ENCODE peak calls at places on chromosomes 13 and 19, in five cellular contexts. D is astrocyte; I is Peyer's patch; E is left ventricle myocardium inferior; X is CD4-positive, alpha-beta memory T cell. L is an unnamed sample.

GRCh38 chr13:80441968-80442367 is 101.0 kb upstream of the SPRY2 start:
- DNase-seq in D (no peak), I (no peak), E (no peak), X (no peak), L (no peak)

GRCh38 chr13:42102961-42103688 is 54.7 kb downstream of the DGKH start:
- DNase-seq in D (peak; percentile 73), I (no peak), E (no peak), X (no peak), L (no peak)

GRCh38 chr19:18781885-18782527 is 9.1 kb downstream of the COMP start:
- DNase-seq in D (no peak), I (no peak), E (no peak), X (no peak), L (no peak)

GRCh38 chr19:38666662-38667448 is 19.4 kb downstream of the ACTN4 start:
- DNase-seq in D (peak; percentile 86), I (peak; percentile 69), E (no peak), X (peak; percentile 33), L (no peak)

GRCh38 chr19:43799502-43800142 is 2.6 kb downstream of the LYPD5 start:
- DNase-seq in D (no peak), I (no peak), E (no peak), X (no peak), L (no peak)

GRCh38 chr19:55353803-55354697 is 469 bp downstream of the COX6B2 start:
- DNase-seq in D (no peak), I (peak; percentile 87), E (peak; percentile 65), X (peak; percentile 70), L (peak; percentile 79)

GRCh38 chr19:29943615-29944014 is 1.6 kb downstream of the URI1 start:
- DNase-seq in D (no peak), I (no peak), E (no peak), X (no peak), L (no peak)

GRCh38 chr19:41480336-41480735 is 37.4 kb downstream of the ERICH4 start:
- DNase-seq in D (no peak), I (no peak), E (no peak), X (no peak), L (no peak)

GRCh38 chr19:575527-576506 is 3.4 kb downstream of the BSG start:
- DNase-seq in D (peak; percentile 44), I (no peak), E (peak; percentile 81), X (no peak), L (peak; percentile 81)
- H3K4me3 ChIP-seq in D (peak overlapping the region; percentile 28), I (peak overlapping the region; percentile 44), E (peak overlapping the region; percentile 100), X (no peak overlapping the region), L (peak overlapping the region; percentile 42)

GRCh38 chr19:7829162-7829520 is 877 bp upstream of the EVI5L start:
- DNase-seq in D (no peak), I (no peak), E (no peak), X (no peak), L (no peak)
- H3K4me3 ChIP-seq in D (peak overlapping the region; percentile 44), I (peak overlapping the region; percentile 43), E (peak overlapping the region; percentile 83), X (peak overlapping the region; percentile 37), L (peak overlapping the region; percentile 86)

GRCh38 chr19:13665125-13665903 is 99.0 kb upstream of the MRI1 start:
- DNase-seq in D (no peak), I (no peak), E (no peak), X (no peak), L (no peak)

GRCh38 chr19:13669780-13670355 is 94.5 kb upstream of the MRI1 start:
- DNase-seq in D (no peak), I (no peak), E (no peak), X (no peak), L (no peak)

GRCh38 chr19:13670846-13671245 is 93.5 kb upstream of the MRI1 start:
- DNase-seq in D (no peak), I (no peak), E (no peak), X (no peak), L (no peak)

GRCh38 chr19:13668964-13669363 is 95.4 kb upstream of the MRI1 start:
- DNase-seq in D (no peak), I (no peak), E (no peak), X (no peak), L (no peak)
- H3K4me3 ChIP-seq in D (no peak overlapping the region), I (no peak overlapping the region), E (no peak overlapping the region), X (no peak overlapping the region), L (no peak overlapping the region)

DNA sequence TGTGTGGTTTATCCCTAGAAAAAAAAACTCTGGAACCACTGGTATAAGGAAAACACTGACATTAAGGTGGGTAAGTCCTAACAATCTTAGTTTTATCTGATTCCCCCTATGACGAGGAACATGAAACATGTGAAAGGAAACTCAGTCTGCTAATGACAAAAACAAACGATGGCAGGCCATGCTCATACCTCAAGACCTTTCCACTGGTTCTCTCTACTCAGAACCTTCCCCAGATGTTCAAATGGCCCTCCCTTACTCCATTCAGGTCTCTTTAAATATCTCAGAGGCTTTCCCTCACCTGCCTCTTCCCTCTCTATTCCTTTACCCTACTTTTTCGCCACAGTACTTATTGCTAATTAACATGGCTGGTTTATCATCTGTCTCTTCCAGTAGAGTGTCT is 1.6 kb downstream of the TUBGCP3 start:
- DNase-seq in D (no peak), I (no peak), E (no peak), X (no peak), L (no peak)
- H3K4me3 ChIP-seq in D (peak overlapping the region; percentile 77), I (no peak overlapping the region), E (no peak overlapping the region), X (no peak overlapping the region), L (peak overlapping the region; percentile 93)

DNA sequence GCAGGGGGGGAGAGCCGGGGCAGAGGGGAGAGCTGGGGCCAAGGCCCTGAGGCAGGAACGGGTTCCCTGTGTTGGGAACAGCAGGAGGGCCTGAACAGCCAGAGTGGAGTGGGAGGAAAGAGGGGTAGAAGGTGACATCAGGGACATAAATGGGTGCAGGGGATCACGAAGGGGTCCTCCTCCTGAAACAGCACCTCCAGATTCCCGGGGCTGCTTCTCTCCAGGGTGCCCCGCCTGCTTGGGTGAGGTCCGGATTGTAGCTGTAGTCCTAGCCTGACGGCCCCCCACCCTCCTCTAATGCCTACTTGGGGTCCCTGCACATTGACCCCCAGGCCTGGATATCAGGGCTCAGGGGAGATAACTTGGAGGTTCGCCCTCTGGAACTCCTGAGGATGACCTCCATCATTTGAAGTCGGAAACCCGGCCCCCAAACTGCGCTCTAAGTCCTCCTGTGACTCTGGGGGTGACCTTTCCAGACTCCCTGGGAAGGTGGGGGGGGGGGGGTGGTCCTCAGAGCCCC is 473 bp upstream of the SCN1B start:
- DNase-seq in D (no peak), I (no peak), E (no peak), X (no peak), L (no peak)
- H3K4me3 ChIP-seq in D (peak overlapping the region; percentile 37), I (peak overlapping the region; percentile 61), E (peak overlapping the region; percentile 69), X (peak overlapping the region; percentile 35), L (peak overlapping the region; percentile 72)

GRCh38 chr13:50285283-50285682 is 270.0 kb downstream of the KCNRG start:
- DNase-seq in D (no peak), I (no peak), E (no peak), X (no peak), L (no peak)
- H3K4me3 ChIP-seq in D (no peak overlapping the region), I (no peak overlapping the region), E (no peak overlapping the region), X (no peak overlapping the region), L (no peak overlapping the region)

DNA sequence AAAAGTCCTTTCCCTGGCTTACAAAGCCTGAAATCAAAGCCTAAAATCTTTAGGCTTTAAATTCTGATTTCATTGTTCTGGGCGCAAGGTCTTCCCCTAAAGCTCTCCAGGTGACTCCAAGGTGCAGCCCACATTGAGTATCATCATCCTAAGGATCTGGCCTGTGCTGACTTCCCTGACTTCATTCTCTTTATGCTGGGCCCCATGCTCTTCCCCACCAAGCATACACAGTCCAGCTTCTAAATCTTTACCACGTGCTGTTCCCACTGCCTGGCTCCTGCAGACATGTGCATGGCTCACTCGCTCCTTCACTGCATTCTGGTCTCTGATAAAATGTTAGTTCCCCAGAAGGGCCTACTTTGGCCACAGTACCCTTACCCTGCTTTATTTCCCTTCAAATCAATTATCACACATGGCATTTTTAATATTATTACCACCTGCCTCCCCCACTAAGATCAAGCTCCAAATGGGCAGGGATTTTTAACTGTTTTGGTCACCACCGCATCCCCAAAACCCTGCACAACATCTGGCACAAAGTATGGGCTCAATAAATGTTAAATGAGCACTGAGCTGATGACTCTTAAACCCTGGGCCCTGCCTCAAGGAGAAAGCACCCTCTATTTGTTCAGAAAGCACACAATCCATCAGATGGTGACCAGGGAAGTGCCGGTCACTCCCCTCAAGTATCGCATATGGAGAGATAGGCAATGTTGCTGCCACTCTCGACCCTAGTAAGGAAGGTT is 3.3 kb downstream of the FBL start:
- DNase-seq in D (no peak), I (no peak), E (no peak), X (no peak), L (no peak)
- H3K4me3 ChIP-seq in D (no peak overlapping the region), I (no peak overlapping the region), E (no peak overlapping the region), X (no peak overlapping the region), L (no peak overlapping the region)

GRCh38 chr19:14735915-14736314 is 42.4 kb downstream of the ADGRE2 start:
- DNase-seq in D (no peak), I (no peak), E (no peak), X (no peak), L (no peak)
- H3K4me3 ChIP-seq in D (no peak overlapping the region), I (no peak overlapping the region), E (no peak overlapping the region), X (no peak overlapping the region), L (no peak overlapping the region)

GRCh38 chr13:37716395-37716794 is 117.8 kb upstream of the POSTN start:
- DNase-seq in D (peak; percentile 59), I (no peak), E (no peak), X (no peak), L (no peak)
- H3K4me3 ChIP-seq in D (no peak overlapping the region), I (no peak overlapping the region), E (no peak overlapping the region), X (no peak overlapping the region), L (no peak overlapping the region)

GRCh38 chr19:16588089-16588823 is 16.0 kb upstream of the SLC35E1 start:
- DNase-seq in D (peak; percentile 34), I (peak; percentile 92), E (no peak), X (peak; percentile 67), L (no peak)
- H3K4me3 ChIP-seq in D (no peak overlapping the region), I (no peak overlapping the region), E (peak overlapping the region; percentile 48), X (peak overlapping the region; percentile 32), L (peak overlapping the region; percentile 7)

L was measured in stomach.